ENCODE peak calls at places on chromosomes 6 and 20, in ten cellular contexts. One of them, this sample, is unnamed.

GRCh38 chr6:14065350-14065749 is 52.2 kb upstream of the CD83 start:
- DNase-seq in tibial artery: no peak
- DNase-seq in fibroblast of the aortic adventitia: no peak
- DNase-seq in AG10803: no peak
- DNase-seq in mesothelial cell of epicardium: no peak
- DNase-seq in pancreas: no peak
- DNase-seq in WTC11: no peak
- DNase-seq in thoracic aorta: no peak
- DNase-seq in endothelial cell: no peak
- DNase-seq in AG04450: no peak
- DNase-seq in this sample: no peak

GRCh38 chr20:58702161-58702510 is 9.5 kb downstream of the NPEPL1 start:
- DNase-seq in AG04450: no peak
- DNase-seq in AG10803: no peak
- DNase-seq in fibroblast of the aortic adventitia: no peak
- DNase-seq in mesothelial cell of epicardium: no peak
- DNase-seq in pancreas: no peak
- DNase-seq in endothelial cell: no peak
- DNase-seq in tibial artery: no peak
- DNase-seq in thoracic aorta: no peak
- DNase-seq in WTC11: no peak
- DNase-seq in this sample: no peak

GRCh38 chr6:144219056-144219685 is 66.0 kb upstream of the UTRN start:
- DNase-seq in pancreas: no peak
- DNase-seq in tibial artery: no peak
- DNase-seq in mesothelial cell of epicardium: no peak
- DNase-seq in thoracic aorta: no peak
- DNase-seq in fibroblast of the aortic adventitia: peak
- DNase-seq in AG10803: peak
- DNase-seq in WTC11: no peak
- DNase-seq in AG04450: no peak
- DNase-seq in endothelial cell: no peak
- DNase-seq in this sample: no peak

GRCh38 chr20:18738055-18738454 is 75.5 kb upstream of the SCP2D1 start:
- DNase-seq in AG10803: peak
- DNase-seq in AG04450: no peak
- DNase-seq in fibroblast of the aortic adventitia: peak
- DNase-seq in pancreas: no peak
- DNase-seq in thoracic aorta: no peak
- DNase-seq in endothelial cell: no peak
- DNase-seq in tibial artery: no peak
- DNase-seq in WTC11: no peak
- DNase-seq in mesothelial cell of epicardium: no peak
- DNase-seq in this sample: no peak

GRCh38 chr20:4160761-4161305 is 145.5 kb upstream of the RNF24 start:
- DNase-seq in pancreas: peak
- DNase-seq in endothelial cell: no peak
- DNase-seq in fibroblast of the aortic adventitia: peak
- DNase-seq in AG04450: no peak
- DNase-seq in WTC11: peak
- DNase-seq in tibial artery: peak
- DNase-seq in thoracic aorta: no peak
- DNase-seq in mesothelial cell of epicardium: no peak
- DNase-seq in AG10803: no peak
- DNase-seq in this sample: no peak

GRCh38 chr6:6008648-6009421 is 2.1 kb upstream of the NRN1 start:
- DNase-seq in mesothelial cell of epicardium: no peak
- DNase-seq in thoracic aorta: no peak
- DNase-seq in AG10803: peak
- DNase-seq in pancreas: peak
- DNase-seq in AG04450: no peak
- DNase-seq in WTC11: peak
- DNase-seq in fibroblast of the aortic adventitia: no peak
- DNase-seq in endothelial cell: peak
- DNase-seq in tibial artery: peak
- DNase-seq in this sample: no peak

GRCh38 chr6:104638841-104639290 is 220.9 kb downstream of the HACE1 start:
- DNase-seq in pancreas: no peak
- DNase-seq in AG04450: no peak
- DNase-seq in endothelial cell: no peak
- DNase-seq in fibroblast of the aortic adventitia: peak
- DNase-seq in tibial artery: no peak
- DNase-seq in thoracic aorta: no peak
- DNase-seq in WTC11: no peak
- DNase-seq in AG10803: no peak
- DNase-seq in mesothelial cell of epicardium: no peak
- DNase-seq in this sample: no peak

GRCh38 chr20:30811896-30812671 is 445.4 kb upstream of the DEFB115 start:
- DNase-seq in endothelial cell: no peak
- DNase-seq in pancreas: no peak
- DNase-seq in WTC11: peak
- DNase-seq in AG10803: peak
- DNase-seq in fibroblast of the aortic adventitia: peak
- DNase-seq in tibial artery: no peak
- DNase-seq in AG04450: no peak
- DNase-seq in thoracic aorta: no peak
- DNase-seq in mesothelial cell of epicardium: no peak
- DNase-seq in this sample: peak

GRCh38 chr20:5779071-5779470 is 28.9 kb downstream of the SHLD1 start:
- DNase-seq in endothelial cell: no peak
- DNase-seq in thoracic aorta: no peak
- DNase-seq in mesothelial cell of epicardium: no peak
- DNase-seq in AG04450: no peak
- DNase-seq in AG10803: no peak
- DNase-seq in pancreas: no peak
- DNase-seq in WTC11: no peak
- DNase-seq in tibial artery: no peak
- DNase-seq in fibroblast of the aortic adventitia: no peak
- DNase-seq in this sample: no peak

GRCh38 chr6:112626468-112627082 is 279.4 kb downstream of the RFPL4B start:
- DNase-seq in AG04450: peak
- DNase-seq in fibroblast of the aortic adventitia: peak
- DNase-seq in WTC11: no peak
- DNase-seq in pancreas: no peak
- DNase-seq in tibial artery: no peak
- DNase-seq in endothelial cell: no peak
- DNase-seq in AG10803: peak
- DNase-seq in thoracic aorta: no peak
- DNase-seq in mesothelial cell of epicardium: no peak
- DNase-seq in this sample: peak

GRCh38 chr20:34705383-34706021 is 1.4 kb downstream of the TP53INP2 start:
- DNase-seq in mesothelial cell of epicardium: no peak
- DNase-seq in fibroblast of the aortic adventitia: peak
- DNase-seq in WTC11: peak
- DNase-seq in pancreas: no peak
- DNase-seq in endothelial cell: peak
- DNase-seq in tibial artery: no peak
- DNase-seq in AG04450: no peak
- DNase-seq in thoracic aorta: no peak
- DNase-seq in AG10803: peak
- DNase-seq in this sample: no peak

GRCh38 chr20:34703061-34703572 is 1.0 kb upstream of the TP53INP2 start:
- DNase-seq in endothelial cell: no peak
- DNase-seq in pancreas: no peak
- DNase-seq in AG10803: peak
- DNase-seq in mesothelial cell of epicardium: no peak
- DNase-seq in fibroblast of the aortic adventitia: no peak
- DNase-seq in thoracic aorta: no peak
- DNase-seq in WTC11: no peak
- DNase-seq in AG04450: no peak
- DNase-seq in tibial artery: no peak
- DNase-seq in this sample: no peak

GRCh38 chr20:34704177-34705007 is at the start of gene TP53INP2:
- DNase-seq in AG04450: peak
- DNase-seq in tibial artery: peak
- DNase-seq in thoracic aorta: peak
- DNase-seq in endothelial cell: peak
- DNase-seq in pancreas: peak
- DNase-seq in fibroblast of the aortic adventitia: peak
- DNase-seq in mesothelial cell of epicardium: peak
- DNase-seq in AG10803: peak
- DNase-seq in WTC11: peak
- DNase-seq in this sample: peak

GRCh38 chr20:34705008-34705382 is 851 bp downstream of the TP53INP2 start:
- DNase-seq in AG04450: no peak
- DNase-seq in thoracic aorta: no peak
- DNase-seq in fibroblast of the aortic adventitia: no peak
- DNase-seq in WTC11: no peak
- DNase-seq in tibial artery: no peak
- DNase-seq in AG10803: no peak
- DNase-seq in endothelial cell: no peak
- DNase-seq in mesothelial cell of epicardium: no peak
- DNase-seq in pancreas: no peak
- DNase-seq in this sample: no peak

DNA sequence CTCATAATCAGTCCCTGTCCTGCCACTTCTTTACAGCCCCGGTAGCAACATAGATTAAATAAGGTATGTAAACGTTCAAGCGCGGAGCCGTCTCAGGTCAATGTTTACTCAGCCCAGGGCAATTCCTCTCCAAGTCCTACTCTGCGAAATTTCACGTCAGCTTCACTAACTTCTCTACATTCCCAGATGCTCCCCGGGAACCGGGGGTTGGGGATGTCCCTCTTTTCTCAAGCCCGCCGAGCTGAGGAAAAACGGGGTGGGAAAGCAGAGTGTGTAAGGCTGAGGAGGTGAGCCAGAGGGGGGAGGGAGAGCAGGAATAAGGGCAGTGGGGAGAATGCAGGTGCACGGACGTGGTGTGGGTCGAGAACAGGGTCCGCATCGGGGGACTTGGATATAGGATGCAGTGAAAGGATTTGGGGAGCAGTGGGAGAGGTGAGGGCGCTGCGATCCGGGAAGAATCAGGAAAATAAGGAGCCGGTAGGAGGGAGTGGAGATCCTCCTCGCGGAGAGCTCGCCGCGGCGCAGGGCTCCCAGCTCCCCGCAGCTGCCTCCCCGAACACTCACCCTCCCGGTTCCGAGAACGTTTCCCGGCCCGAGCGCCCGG is 469 bp upstream of the TP53INP2 start:
- DNase-seq in mesothelial cell of epicardium: no peak
- DNase-seq in tibial artery: no peak
- DNase-seq in AG10803: peak
- DNase-seq in endothelial cell: peak
- DNase-seq in fibroblast of the aortic adventitia: peak
- DNase-seq in AG04450: no peak
- DNase-seq in pancreas: peak
- DNase-seq in thoracic aorta: no peak
- DNase-seq in WTC11: peak
- DNase-seq in this sample: no peak
- TF ChIP-seq CTCF in mesothelial cell of epicardium: no peak
- TF ChIP-seq CTCF in tibial artery: no peak
- TF ChIP-seq CTCF in AG10803: no peak
- TF ChIP-seq CTCF in endothelial cell: no peak
- TF ChIP-seq CTCF in fibroblast of the aortic adventitia: no peak
- TF ChIP-seq CTCF in AG04450: no peak
- TF ChIP-seq CTCF in pancreas: no peak
- TF ChIP-seq CTCF in thoracic aorta: no peak
- TF ChIP-seq CTCF in WTC11: no peak
- TF ChIP-seq CTCF in this sample: no peak

GRCh38 chr6:30231067-30231466 is 17.9 kb upstream of the TRIM26 start:
- DNase-seq in tibial artery: no peak
- DNase-seq in endothelial cell: no peak
- DNase-seq in AG04450: no peak
- DNase-seq in fibroblast of the aortic adventitia: no peak
- DNase-seq in thoracic aorta: no peak
- DNase-seq in WTC11: no peak
- DNase-seq in pancreas: no peak
- DNase-seq in AG10803: peak
- DNase-seq in mesothelial cell of epicardium: no peak
- DNase-seq in this sample: no peak

GRCh38 chr6:30238178-30238795 is 25.1 kb upstream of the TRIM26 start:
- DNase-seq in fibroblast of the aortic adventitia: peak
- DNase-seq in AG04450: no peak
- DNase-seq in AG10803: peak
- DNase-seq in thoracic aorta: no peak
- DNase-seq in mesothelial cell of epicardium: no peak
- DNase-seq in pancreas: no peak
- DNase-seq in tibial artery: no peak
- DNase-seq in WTC11: peak
- DNase-seq in endothelial cell: no peak
- DNase-seq in this sample: no peak

GRCh38 chr6:30234361-30234760 is 21.2 kb upstream of the TRIM26 start:
- DNase-seq in mesothelial cell of epicardium: no peak
- DNase-seq in pancreas: no peak
- DNase-seq in endothelial cell: no peak
- DNase-seq in tibial artery: no peak
- DNase-seq in AG10803: peak
- DNase-seq in fibroblast of the aortic adventitia: peak
- DNase-seq in thoracic aorta: no peak
- DNase-seq in AG04450: no peak
- DNase-seq in WTC11: no peak
- DNase-seq in this sample: no peak
- TF ChIP-seq CTCF in mesothelial cell of epicardium: no peak
- TF ChIP-seq CTCF in pancreas: no peak
- TF ChIP-seq CTCF in endothelial cell: no peak
- TF ChIP-seq CTCF in tibial artery: no peak
- TF ChIP-seq CTCF in AG10803: no peak
- TF ChIP-seq CTCF in fibroblast of the aortic adventitia: no peak
- TF ChIP-seq CTCF in thoracic aorta: no peak
- TF ChIP-seq CTCF in AG04450: no peak
- TF ChIP-seq CTCF in WTC11: no peak
- TF ChIP-seq CTCF in this sample: no peak

DNA sequence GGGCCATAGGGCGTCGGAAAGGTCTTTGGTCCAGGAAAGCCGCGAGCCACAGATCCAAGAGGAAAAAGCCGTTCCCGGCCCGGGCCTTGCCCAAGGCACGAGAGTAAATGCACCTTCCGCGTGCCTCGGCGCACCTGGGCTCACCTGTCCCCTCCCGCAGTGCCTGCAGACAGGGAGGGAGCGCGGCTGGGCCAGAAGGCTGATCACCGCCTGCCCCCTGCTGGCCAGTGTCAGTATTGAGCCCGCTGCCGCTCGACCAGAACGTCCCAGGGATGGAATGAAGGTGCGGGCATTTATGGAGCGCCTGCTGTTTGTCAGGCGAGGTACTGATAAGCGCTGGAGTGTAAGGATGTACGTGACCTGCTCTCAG is 679 bp upstream of the LPIN3 start:
- DNase-seq in fibroblast of the aortic adventitia: peak
- DNase-seq in AG04450: no peak
- DNase-seq in thoracic aorta: no peak
- DNase-seq in endothelial cell: peak
- DNase-seq in mesothelial cell of epicardium: peak
- DNase-seq in pancreas: peak
- DNase-seq in WTC11: peak
- DNase-seq in AG10803: peak
- DNase-seq in tibial artery: peak
- DNase-seq in this sample: no peak
- TF ChIP-seq CTCF in fibroblast of the aortic adventitia: peak
- TF ChIP-seq CTCF in AG04450: peak
- TF ChIP-seq CTCF in thoracic aorta: peak
- TF ChIP-seq CTCF in endothelial cell: peak
- TF ChIP-seq CTCF in mesothelial cell of epicardium: peak
- TF ChIP-seq CTCF in pancreas: peak
- TF ChIP-seq CTCF in WTC11: peak
- TF ChIP-seq CTCF in AG10803: peak
- TF ChIP-seq CTCF in tibial artery: peak
- TF ChIP-seq CTCF in this sample: peak

DNA sequence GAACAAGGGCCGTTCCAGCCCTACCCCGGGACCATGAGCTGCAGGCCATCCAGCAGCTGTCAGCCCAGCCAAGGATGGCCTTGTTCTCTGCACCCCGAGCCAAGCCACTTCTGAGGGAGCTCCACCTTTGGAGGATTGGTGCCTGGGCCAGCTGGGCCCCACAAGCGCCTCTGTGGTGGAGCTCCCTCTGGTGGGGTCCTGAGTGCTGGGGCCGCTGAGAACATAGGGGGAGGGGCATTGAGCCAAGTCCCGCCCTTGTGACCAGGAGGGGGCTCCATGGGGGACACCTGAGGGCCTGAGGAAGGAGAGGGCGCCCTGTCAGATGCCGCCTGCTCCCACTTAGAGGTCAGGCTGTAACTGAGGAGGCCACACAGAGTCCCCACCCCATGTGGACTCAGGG is 43.2 kb downstream of the YTHDF1 start:
- DNase-seq in endothelial cell: peak
- DNase-seq in AG04450: no peak
- DNase-seq in fibroblast of the aortic adventitia: no peak
- DNase-seq in AG10803: no peak
- DNase-seq in thoracic aorta: no peak
- DNase-seq in pancreas: no peak
- DNase-seq in WTC11: peak
- DNase-seq in tibial artery: no peak
- DNase-seq in mesothelial cell of epicardium: no peak
- DNase-seq in this sample: no peak
- TF ChIP-seq CTCF in endothelial cell: no peak
- TF ChIP-seq CTCF in AG04450: peak
- TF ChIP-seq CTCF in fibroblast of the aortic adventitia: no peak
- TF ChIP-seq CTCF in AG10803: no peak
- TF ChIP-seq CTCF in thoracic aorta: no peak
- TF ChIP-seq CTCF in pancreas: no peak
- TF ChIP-seq CTCF in WTC11: peak
- TF ChIP-seq CTCF in tibial artery: no peak
- TF ChIP-seq CTCF in mesothelial cell of epicardium: no peak
- TF ChIP-seq CTCF in this sample: no peak